ENCODE peak calls at places on chromosomes 16 and 17, in seven cellular contexts. E is NCI-H510A; N is NCI-H1436 treated with DMSO at 0.1 percent for 48 hours; M is stimulated activated CD8-positive, alpha-beta memory T cell treated with anti-CD3 and anti-CD28 coated beads, Interleukin-4, amount 100 ng/mL, for 1 hour; O is NCI-H2171 treated with DMSO at 0.1 percent for 48 hours; Q is posterior cingulate gyrus; B is thoracic aorta. R is an unnamed sample.

GRCh38 chr17:59406808-59407381 is 75.4 kb downstream of the YPEL2 start:
- DNase-seq in E (peak; percentile 43), N (peak; percentile 31), M (no peak), O (peak; percentile 95), Q (no peak), B (no peak), R (peak; percentile 56)

GRCh38 chr16:61391835-61392234 is 644.4 kb downstream of the CDH8 start:
- DNase-seq in E (no peak), N (no peak), M (no peak), O (no peak), Q (no peak), B (no peak), R (no peak)

GRCh38 chr17:17413215-17413792 is 63.5 kb upstream of the MED9 start:
- DNase-seq in E (no peak), N (no peak), M (no peak), O (no peak), Q (no peak), B (no peak), R (no peak)

GRCh38 chr17:81037783-81038733 is 3.1 kb downstream of the BAIAP2 start:
- DNase-seq in E (no peak), N (no peak), M (no peak), O (no peak), Q (peak; percentile 88), B (no peak), R (no peak)

GRCh38 chr17:70797166-70797565 is 627.8 kb downstream of the KCNJ2 start:
- DNase-seq in E (no peak), N (no peak), M (no peak), O (no peak), Q (no peak), B (no peak), R (no peak)

GRCh38 chr17:75568412-75569255 is 19.0 kb upstream of the MYO15B start:
- DNase-seq in E (no peak), N (no peak), M (no peak), O (no peak), Q (no peak), B (no peak), R (no peak)

GRCh38 chr17:33602981-33603380 is 309.9 kb upstream of the ASIC2 start:
- DNase-seq in E (no peak), N (no peak), M (no peak), O (no peak), Q (no peak), B (no peak), R (no peak)

GRCh38 chr17:42233994-42234393 is 39.7 kb upstream of the GHDC start:
- DNase-seq in E (no peak), N (no peak), M (no peak), O (no peak), Q (no peak), B (no peak), R (no peak)

GRCh38 chr17:58643147-58643546 is 48.7 kb downstream of the TEX14 start:
- DNase-seq in E (no peak), N (no peak), M (no peak), O (no peak), Q (no peak), B (no peak), R (no peak)

GRCh38 chr16:14199199-14199598 is 128.1 kb downstream of the MRTFB start:
- DNase-seq in E (no peak), N (no peak), M (no peak), O (no peak), Q (no peak), B (no peak), R (no peak)

R was measured in NCI-H1694 treated with DMSO at 0.1 percent for 48 hours.